ENCODE peak calls at places on chromosomes 12 and 14, in eight cellular contexts. E, M, H, R, F, N, V and I are unnamed samples.

GRCh38 chr12:43103866-43104265 is 448.1 kb downstream of the ADAMTS20 start:
- DNase-seq in F (no peak), M (no peak), V (no peak), H (no peak), N (no peak), E (no peak), R (no peak), I (no peak)

GRCh38 chr12:6821271-6821673 is 349 bp upstream of the GPR162 start:
- DNase-seq in R (peak; percentile 67), F (peak; percentile 73), E (no peak), H (peak; percentile 59), N (peak; percentile 80), M (no peak), V (peak; percentile 53), I (no peak)

GRCh38 chr12:96241484-96242256 is 47.5 kb downstream of the ELK3 start:
- DNase-seq in R (peak; percentile 72), H (peak; percentile 31), F (peak; percentile 36), V (no peak), E (no peak), N (no peak), M (no peak), I (no peak)

GRCh38 chr12:114963846-114964245 is 279.9 kb upstream of the TBX3 start:
- DNase-seq in E (no peak), M (no peak), F (no peak), N (no peak), R (no peak), V (no peak), H (no peak), I (no peak)

GRCh38 chr12:112577473-112578334 is 159.0 kb downstream of the PTPN11 start:
- DNase-seq in M (no peak), V (no peak), E (no peak), R (no peak), H (no peak), F (no peak), N (no peak), I (no peak)

GRCh38 chr12:22334696-22335290 is at the start of gene ST8SIA1:
- DNase-seq in H (no peak), F (peak; percentile 49), E (peak; percentile 71), R (peak; percentile 27), N (peak; percentile 21), M (peak; percentile 66), V (no peak), I (no peak)

GRCh38 chr14:49306152-49306751 is 279.9 kb downstream of the RPS29 start:
- DNase-seq in F (peak; percentile 51), E (no peak), V (no peak), M (no peak), H (peak; percentile 6), R (peak; percentile 16), N (no peak), I (no peak)

GRCh38 chr12:67034110-67034879 is 234.9 kb upstream of the CAND1 start:
- DNase-seq in R (peak; percentile 29), F (no peak), V (no peak), H (peak; percentile 29), E (no peak), N (no peak), M (no peak), I (peak; percentile 74)

GRCh38 chr12:67968316-67968715 is 20.9 kb upstream of the IFNG-AS1 start:
- DNase-seq in E (no peak), H (no peak), M (no peak), R (peak; percentile 14), F (no peak), N (no peak), V (no peak), I (no peak)

GRCh38 chr12:131102493-131102931 is 148.8 kb downstream of the ADGRD1 start:
- DNase-seq in N (peak; percentile 2), V (no peak), M (no peak), F (no peak), H (no peak), E (no peak), R (no peak), I (no peak)

GRCh38 chr12:18955594-18955993 is 173.9 kb upstream of the PLEKHA5 start:
- DNase-seq in V (no peak), H (no peak), M (no peak), N (no peak), R (no peak), E (no peak), F (no peak), I (no peak)

GRCh38 chr12:6249580-6249979 is 49.4 kb downstream of the CD9 start:
- DNase-seq in R (no peak), H (no peak), V (no peak), F (no peak), N (no peak), E (no peak), M (no peak), I (no peak)

GRCh38 chr12:126347421-126347820 is 1282.2 kb downstream of the AACS start:
- DNase-seq in H (no peak), F (no peak), E (no peak), M (no peak), N (no peak), R (no peak), V (no peak), I (no peak)

GRCh38 chr12:79935624-79936040 is 735 bp upstream of the PPP1R12A start:
- DNase-seq in E (no peak), H (no peak), R (peak; percentile 67), N (no peak), V (no peak), F (no peak), M (no peak), I (peak; percentile 20)

GRCh38 chr14:104293851-104294627 is 155.7 kb downstream of the KIF26A start:
- DNase-seq in M (no peak), H (peak; percentile 26), F (no peak), E (peak; percentile 35), V (no peak), R (no peak), N (no peak), I (no peak)

GRCh38 chr12:32918890-32919791 is 22.6 kb upstream of the PKP2 start:
- DNase-seq in V (no peak), M (peak; percentile 12), R (peak; percentile 93), H (peak; percentile 45), F (peak; percentile 70), E (no peak), N (peak; percentile 34), I (no peak)

GRCh38 chr12:76942276-76942675 is 63.5 kb upstream of the CSRP2 start:
- DNase-seq in R (peak; percentile 56), E (no peak), N (no peak), V (peak; percentile 1), F (no peak), H (no peak), M (no peak), I (no peak)

GRCh38 chr12:117547209-117547608 is 185.8 kb upstream of the NOS1 start:
- DNase-seq in F (no peak), N (no peak), R (no peak), H (no peak), V (no peak), M (no peak), E (no peak), I (no peak)

GRCh38 chr14:69701269-69701668 is 65.7 kb upstream of the SRSF5 start:
- DNase-seq in V (no peak), M (no peak), R (no peak), F (no peak), H (no peak), N (no peak), E (no peak), I (no peak)

GRCh38 chr14:105694961-105695360 is 168.6 kb downstream of the TMEM121 start:
- DNase-seq in M (no peak), F (no peak), V (no peak), H (no peak), R (no peak), N (no peak), E (no peak), I (no peak)
- TF ChIP-seq CTCF in M (no peak), F (no peak), V (no peak), H (no peak), R (no peak), N (no peak), E (no peak), I (no peak)

GRCh38 chr14:67768219-67768618 is 48.2 kb downstream of the ZFYVE26 start:
- DNase-seq in V (no peak), F (no peak), M (no peak), R (no peak), N (no peak), E (no peak), H (no peak), I (no peak)

GRCh38 chr14:67763158-67763822 is 53.1 kb downstream of the ZFYVE26 start:
- DNase-seq in R (no peak), F (peak; percentile 61), M (no peak), H (peak; percentile 15), N (no peak), V (no peak), E (no peak), I (peak; percentile 29)

GRCh38 chr14:67764496-67764895 is 51.9 kb downstream of the ZFYVE26 start:
- DNase-seq in R (no peak), M (no peak), E (no peak), N (no peak), V (no peak), H (peak; percentile 7), F (peak; percentile 41), I (peak; percentile 28)

GRCh38 chr14:67765192-67765834 is 51.1 kb downstream of the ZFYVE26 start:
- DNase-seq in N (no peak), E (no peak), R (no peak), H (no peak), M (no peak), V (no peak), F (peak; percentile 33), I (peak; percentile 43)

GRCh38 chr14:67766035-67766680 is 50.2 kb downstream of the ZFYVE26 start:
- DNase-seq in M (no peak), R (no peak), V (no peak), E (no peak), F (no peak), H (peak; percentile 12), N (no peak), I (no peak)
- TF ChIP-seq CTCF in M (no peak), R (no peak), V (no peak), E (no peak), F (peak; percentile 23), H (peak; percentile 21), N (no peak), I (no peak)

GRCh38 chr14:23566782-23567185 is 807 bp downstream of the AP1G2 start:
- DNase-seq in R (no peak), H (peak; percentile 30), V (no peak), E (peak; percentile 91), F (no peak), M (no peak), N (no peak), I (peak; percentile 48)
- TF ChIP-seq CTCF in R (peak; percentile 38), H (peak; percentile 15), V (peak; percentile 18), E (no peak), F (peak; percentile 14), M (no peak), N (no peak), I (no peak)

GRCh38 chr12:98838282-98838681 is 193.2 kb downstream of the APAF1 start:
- DNase-seq in H (peak; percentile 11), M (no peak), R (peak; percentile 67), F (no peak), N (no peak), E (no peak), V (no peak), I (no peak)
- TF ChIP-seq CTCF in H (no peak), M (peak; percentile 49), R (peak; percentile 61), F (peak; percentile 5), N (no peak), E (no peak), V (peak; percentile 53), I (no peak)